ENCODE peak calls at places on chromosomes 16 and 17, in six cellular contexts. O is cardiac muscle cell, S is B cell, N is epithelial cell of esophagus, M is mucosa of descending colon, H is brain microvascular endothelial cell. L is an unnamed sample.

GRCh38 chr16:89733792-89734191 is 12.5 kb downstream of the ZNF276 start:
- DNase-seq in O (no peak), S (no peak), N (no peak), M (no peak), H (no peak), L (no peak)

GRCh38 chr17:46751425-46751824 is 67.1 kb downstream of the WNT3 start:
- DNase-seq in O (no peak), S (no peak), N (no peak), M (no peak), H (no peak), L (no peak)

GRCh38 chr16:21643787-21644186 is 8.6 kb downstream of the IGSF6 start:
- DNase-seq in O (no peak), S (no peak), N (no peak), M (no peak), H (no peak), L (no peak)

GRCh38 chr17:58357312-58358297 is 5.6 kb upstream of the SUPT4H1 start:
- DNase-seq in O (no peak), S (no peak), N (no peak), M (no peak), H (no peak), L (no peak)

GRCh38 chr16:50575743-50576142 is 27.5 kb downstream of the NKD1 start:
- DNase-seq in O (no peak), S (no peak), N (no peak), M (no peak), H (no peak), L (no peak)

GRCh38 chr17:72030067-72030899 is 90.5 kb upstream of the SOX9 start:
- DNase-seq in O (peak), S (no peak), N (peak), M (peak), H (peak), L (peak)

GRCh38 chr16:87436225-87437172 is 44.4 kb downstream of the MAP1LC3B start:
- DNase-seq in O (peak), S (no peak), N (no peak), M (peak), H (peak), L (no peak)

GRCh38 chr17:55723488-55723848 is 804 bp upstream of the TMEM100 start:
- DNase-seq in O (no peak), S (no peak), N (no peak), M (no peak), H (no peak), L (no peak)

GRCh38 chr16:67157892-67158635 is 1.6 kb downstream of the TRADD start:
- DNase-seq in O (no peak), S (no peak), N (no peak), M (no peak), H (no peak), L (no peak)

GRCh38 chr17:75753514-75754377 is 11.2 kb downstream of the GALK1 start:
- DNase-seq in O (peak), S (peak), N (no peak), M (peak), H (peak), L (no peak)

GRCh38 chr17:18859256-18859655 is 1.3 kb downstream of the PRPSAP2 start:
- DNase-seq in O (peak), S (no peak), N (peak), M (no peak), H (peak), L (no peak)

GRCh38 chr16:29256501-29256981 is 150.0 kb downstream of the NPIPB11 start:
- DNase-seq in O (no peak), S (no peak), N (no peak), M (no peak), H (no peak), L (no peak)

GRCh38 chr17:74839955-74840354 is 19.7 kb downstream of the GRIN2C start:
- DNase-seq in O (no peak), S (no peak), N (no peak), M (no peak), H (no peak), L (no peak)

GRCh38 chr16:19874026-19874425 is 10.6 kb downstream of the GPRC5B start:
- DNase-seq in O (no peak), S (no peak), N (no peak), M (no peak), H (no peak), L (no peak)

GRCh38 chr17:62070900-62071299 is 5.8 kb upstream of the MED13 start:
- DNase-seq in O (no peak), S (no peak), N (no peak), M (no peak), H (no peak), L (no peak)

GRCh38 chr16:88769617-88770458 is 15.2 kb downstream of the PIEZO1 start:
- DNase-seq in O (no peak), S (peak), N (peak), M (peak), H (no peak), L (no peak)

GRCh38 chr17:50205111-50205821 is 3.8 kb upstream of the COL1A1 start:
- DNase-seq in O (peak), S (no peak), N (no peak), M (no peak), H (no peak), L (no peak)

GRCh38 chr17:68600881-68601564 is at the start of gene FAM20A:
- DNase-seq in O (no peak), S (peak), N (peak), M (peak), H (no peak), L (no peak)

GRCh38 chr17:30278032-30278431 is 13.7 kb downstream of the BLMH start:
- DNase-seq in O (peak), S (no peak), N (peak), M (no peak), H (peak), L (peak)

GRCh38 chr17:40547079-40547784 is 18.0 kb downstream of the CCR7 start:
- DNase-seq in O (no peak), S (peak), N (peak), M (peak), H (no peak), L (no peak)

GRCh38 chr17:48722924-48723554 is at the start of gene PRAC2:
- DNase-seq in O (no peak), S (no peak), N (no peak), M (peak), H (no peak), L (no peak)

GRCh38 chr16:67104061-67104460 is 5.7 kb upstream of the PHAF1 start:
- DNase-seq in O (peak), S (no peak), N (no peak), M (no peak), H (no peak), L (no peak)

GRCh38 chr16:89723279-89724250 is 2.2 kb downstream of the ZNF276 start:
- DNase-seq in O (peak), S (no peak), N (peak), M (peak), H (no peak), L (no peak)

GRCh38 chr16:12020007-12020406 is 43.5 kb downstream of the SNX29 start:
- DNase-seq in O (no peak), S (no peak), N (no peak), M (no peak), H (no peak), L (no peak)

GRCh38 chr17:27496501-27496943 is 40.3 kb downstream of the KSR1 start:
- DNase-seq in O (no peak), S (no peak), N (no peak), M (no peak), H (no peak), L (no peak)

GRCh38 chr16:87034317-87034716 is 282.9 kb downstream of the C16orf95 start:
- DNase-seq in O (no peak), S (no peak), N (no peak), M (no peak), H (no peak), L (no peak)

GRCh38 chr17:38761612-38762011 is 9.1 kb downstream of the PSMB3 start:
- DNase-seq in O (peak), S (no peak), N (peak), M (peak), H (peak), L (no peak)

GRCh38 chr17:62652251-62653001 is 25.0 kb downstream of the MRC2 start:
- DNase-seq in O (peak), S (peak), N (peak), M (peak), H (peak), L (no peak)

GRCh38 chr16:30797670-30798309 is 10.8 kb upstream of the ZNF629 start:
- DNase-seq in O (no peak), S (no peak), N (no peak), M (no peak), H (no peak), L (no peak)
- TF ChIP-seq CTCF in O (no peak), S (no peak), N (no peak), M (no peak), H (peak), L (no peak)

DNA sequence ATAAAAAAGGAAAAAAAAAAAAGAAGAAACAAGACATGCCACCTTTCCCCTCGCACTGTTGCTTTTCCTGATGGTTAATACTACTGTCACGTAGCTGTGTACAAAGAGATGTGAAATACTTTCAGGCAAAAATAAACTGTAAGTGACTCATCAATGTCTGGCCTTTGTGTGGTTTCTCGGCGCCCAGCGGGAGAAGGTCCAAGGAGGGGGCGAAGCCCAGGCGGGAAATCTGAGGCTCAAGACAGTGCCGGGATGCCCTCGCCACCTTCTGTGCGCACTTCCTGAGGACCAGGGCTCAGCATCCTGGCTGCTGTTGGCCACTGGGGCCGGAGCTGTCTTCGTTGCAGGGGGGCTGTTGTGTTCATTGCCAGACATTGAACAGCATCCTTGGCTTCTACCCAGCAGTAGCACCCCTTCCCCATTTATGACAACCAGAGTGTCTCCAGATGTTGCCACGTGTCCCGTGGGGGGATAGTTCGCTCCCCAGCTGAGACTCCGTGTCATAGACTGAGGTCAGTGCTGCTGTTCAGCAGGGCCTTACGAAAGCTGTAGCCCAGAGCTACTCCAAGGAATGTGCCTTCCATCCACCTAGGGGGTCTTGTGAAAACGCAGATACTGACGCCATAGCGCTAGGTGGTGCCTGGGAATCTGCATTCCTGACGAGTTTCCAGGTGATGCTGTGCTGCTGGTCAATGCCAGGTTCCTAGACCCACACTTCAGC is 67.3 kb upstream of the PLCG2 start:
- DNase-seq in O (peak), S (no peak), N (peak), M (peak), H (peak), L (peak)
- TF ChIP-seq CTCF in O (no peak), S (no peak), N (no peak), M (no peak), H (no peak), L (no peak)

GRCh38 chr17:80976718-80977117 is 14.9 kb upstream of the CHMP6 start:
- DNase-seq in O (no peak), S (no peak), N (no peak), M (no peak), H (no peak), L (no peak)
- TF ChIP-seq CTCF in O (no peak), S (no peak), N (no peak), M (no peak), H (no peak), L (no peak)

DNA sequence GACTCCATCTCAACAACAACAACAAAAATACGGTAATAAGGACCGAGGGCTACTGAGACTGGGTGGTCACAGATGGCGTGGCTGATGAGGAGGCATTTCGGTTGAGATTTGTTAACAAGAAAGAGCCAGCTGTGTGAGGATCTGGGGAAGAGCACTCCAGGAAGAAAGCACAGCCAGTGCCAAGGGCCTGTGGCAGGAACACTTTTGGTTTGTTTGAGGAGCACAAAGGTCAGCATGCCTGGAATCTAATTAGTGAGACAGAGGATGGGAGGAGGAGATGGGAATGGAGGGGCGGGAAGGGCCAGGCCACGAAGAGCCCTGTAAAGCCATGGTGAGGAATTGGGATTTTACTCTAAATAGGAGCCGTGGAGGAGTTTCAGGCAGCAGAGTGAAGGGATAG is 24.9 kb downstream of the HASPIN start:
- DNase-seq in O (no peak), S (no peak), N (no peak), M (no peak), H (no peak), L (no peak)
- TF ChIP-seq CTCF in O (no peak), S (no peak), N (no peak), M (no peak), H (no peak), L (no peak)

GRCh38 chr17:16262201-16262600 is 45.2 kb downstream of the PIGL start:
- DNase-seq in O (no peak), S (no peak), N (no peak), M (no peak), H (no peak), L (no peak)
- TF ChIP-seq CTCF in O (no peak), S (no peak), N (no peak), M (no peak), H (no peak), L (no peak)

GRCh38 chr16:715448-716249 is 731 bp downstream of the METRN start:
- DNase-seq in O (no peak), S (peak), N (no peak), M (peak), H (no peak), L (no peak)
- TF ChIP-seq CTCF in O (peak), S (peak), N (no peak), M (no peak), H (no peak), L (no peak)

GRCh38 chr17:70539172-70539924 is 370.0 kb downstream of the KCNJ2 start:
- DNase-seq in O (peak), S (no peak), N (no peak), M (no peak), H (no peak), L (no peak)
- TF ChIP-seq CTCF in O (no peak), S (no peak), N (no peak), M (no peak), H (no peak), L (no peak)

GRCh38 chr17:60628252-60628889 is 28.4 kb downstream of the PPM1D start:
- DNase-seq in O (no peak), S (no peak), N (no peak), M (no peak), H (no peak), L (no peak)
- TF ChIP-seq CTCF in O (no peak), S (no peak), N (no peak), M (no peak), H (no peak), L (no peak)

GRCh38 chr17:6327007-6327406 is 107.9 kb downstream of the AIPL1 start:
- DNase-seq in O (no peak), S (no peak), N (no peak), M (no peak), H (no peak), L (no peak)
- TF ChIP-seq CTCF in O (no peak), S (no peak), N (no peak), M (no peak), H (no peak), L (no peak)